ENCODE peak calls at places on chromosomes 5 and 9, in six cellular contexts. W is tibial artery, E is endodermal cell, R is psoas muscle, Q is transverse colon, K is K562. I is an unnamed sample. For H3K4me1, the result is how much of the 10 kb centered on the place peaks cover.

GRCh38 chr5:38340961-38341500 is 82.7 kb downstream of the EGFLAM start:
- DNase-seq in W (no peak), E (peak), R (no peak), Q (no peak), K (no peak), I (no peak)

GRCh38 chr5:73132759-73133158 is 12.4 kb downstream of the TMEM171 start:
- DNase-seq in W (no peak), E (no peak), R (no peak), Q (no peak), K (no peak), I (no peak)

GRCh38 chr5:56717253-56717987 is 97.9 kb upstream of the MAP3K1 start:
- DNase-seq in W (no peak), E (no peak), R (no peak), Q (no peak), K (no peak), I (no peak)

GRCh38 chr9:77731930-77732329 is 83.8 kb upstream of the GNA14 start:
- DNase-seq in W (no peak), E (no peak), R (no peak), Q (peak), K (no peak), I (no peak)

GRCh38 chr5:115977096-115977495 is 14.8 kb downstream of the LVRN start:
- DNase-seq in W (no peak), E (no peak), R (no peak), Q (no peak), K (no peak), I (no peak)

GRCh38 chr5:3031733-3032378 is 280.4 kb upstream of the IRX2 start:
- DNase-seq in W (no peak), E (no peak), R (no peak), Q (no peak), K (no peak), I (no peak)

GRCh38 chr9:121861501-121862180 is 210.2 kb downstream of the DAB2IP start:
- DNase-seq in W (no peak), E (peak), R (peak), Q (peak), K (peak), I (peak)

GRCh38 chr5:41587668-41588067 is 77.3 kb upstream of the PLCXD3 start:
- DNase-seq in W (no peak), E (no peak), R (no peak), Q (no peak), K (no peak), I (no peak)

GRCh38 chr9:93093449-93094293 is 2.3 kb upstream of the CARD19 start:
- DNase-seq in W (peak), E (peak), R (peak), Q (peak), K (peak), I (no peak)

GRCh38 chr9:127451681-127452480 is 571 bp downstream of the LRSAM1 start:
- DNase-seq in W (peak), E (peak), R (peak), Q (peak), K (peak), I (peak)

GRCh38 chr9:118595719-118596305 is 773.4 kb downstream of the BRINP1 start:
- DNase-seq in W (no peak), E (peak), R (no peak), Q (peak), K (no peak), I (peak)

GRCh38 chr5:74386571-74387334 is 253.8 kb downstream of the ENC1 start:
- DNase-seq in W (no peak), E (no peak), R (no peak), Q (no peak), K (no peak), I (no peak)

GRCh38 chr5:159207616-159208507 is 1.5 kb downstream of the RNF145 start:
- DNase-seq in W (peak), E (peak), R (peak), Q (peak), K (peak), I (peak)

GRCh38 chr5:39906146-39906545 is 481.4 kb upstream of the DAB2 start:
- DNase-seq in W (no peak), E (no peak), R (no peak), Q (no peak), K (no peak), I (no peak)

GRCh38 chr5:38011641-38012188 is 171.9 kb upstream of the GDNF start:
- DNase-seq in W (no peak), E (no peak), R (no peak), Q (no peak), K (no peak), I (no peak)

GRCh38 chr9:34170252-34170915 is 8.5 kb upstream of the UBAP1 start:
- DNase-seq in W (peak), E (no peak), R (no peak), Q (no peak), K (no peak), I (no peak)

GRCh38 chr9:97980479-97980803 is 2.7 kb upstream of the ANP32B start:
- DNase-seq in W (peak), E (no peak), R (peak), Q (peak), K (peak), I (no peak)

GRCh38 chr5:44178414-44178813 is 210.8 kb downstream of the FGF10 start:
- DNase-seq in W (no peak), E (no peak), R (no peak), Q (no peak), K (no peak), I (no peak)

GRCh38 chr9:20040991-20041606 is 252.3 kb upstream of the SLC24A2 start:
- DNase-seq in W (no peak), E (no peak), R (no peak), Q (no peak), K (no peak), I (no peak)

GRCh38 chr9:90611121-90611520 is 31.5 kb downstream of the DIRAS2 start:
- DNase-seq in W (no peak), E (no peak), R (no peak), Q (no peak), K (no peak), I (no peak)

GRCh38 chr9:106718996-106719395 is 144.0 kb upstream of the ZNF462 start:
- DNase-seq in W (no peak), E (no peak), R (no peak), Q (no peak), K (no peak), I (peak)

GRCh38 chr5:168879929-168880328 is 300.8 kb upstream of the PANK3 start:
- DNase-seq in W (no peak), E (no peak), R (no peak), Q (no peak), K (no peak), I (peak)

GRCh38 chr9:89435315-89435823 is 62.5 kb downstream of the SEMA4D start:
- DNase-seq in W (no peak), E (peak), R (peak), Q (peak), K (no peak), I (no peak)

GRCh38 chr5:40685191-40685590 is 5.5 kb downstream of the PTGER4 start:
- DNase-seq in W (no peak), E (no peak), R (no peak), Q (no peak), K (no peak), I (no peak)

GRCh38 chr9:77883846-77884771 is 147.5 kb downstream of the GNAQ start:
- DNase-seq in W (no peak), E (peak), R (no peak), Q (no peak), K (no peak), I (peak)

GRCh38 chr5:74798977-74799911 is 32.2 kb downstream of the NSA2 start:
- DNase-seq in W (no peak), E (no peak), R (no peak), Q (no peak), K (no peak), I (no peak)

GRCh38 chr9:121529237-121529987 is 29.8 kb upstream of the GGTA1 start:
- DNase-seq in W (peak), E (no peak), R (peak), Q (peak), K (no peak), I (peak)

GRCh38 chr5:53206562-53206961 is 97.0 kb upstream of the MOCS2 start:
- DNase-seq in W (no peak), E (no peak), R (no peak), Q (no peak), K (no peak), I (no peak)

GRCh38 chr9:113675475-113675941 is 200.6 kb upstream of the ZNF618 start:
- DNase-seq in W (peak), E (no peak), R (peak), Q (peak), K (peak), I (no peak)

GRCh38 chr5:114544561-114544960 is 182.7 kb downstream of the KCNN2 start:
- DNase-seq in W (no peak), E (peak), R (no peak), Q (no peak), K (no peak), I (no peak)

GRCh38 chr5:43609752-43610151 is 6.8 kb downstream of the NNT start:
- DNase-seq in W (no peak), E (no peak), R (no peak), Q (no peak), K (peak), I (no peak)

GRCh38 chr9:114289571-114290481 is 33.1 kb upstream of the ORM1 start:
- DNase-seq in W (peak), E (peak), R (no peak), Q (peak), K (no peak), I (no peak)

GRCh38 chr5:71456362-71456743 is 902 bp downstream of the BDP1 start:
- DNase-seq in W (no peak), E (no peak), R (no peak), Q (no peak), K (no peak), I (no peak)

GRCh38 chr9:112000743-112001142 is 104.1 kb downstream of the UGCG start:
- DNase-seq in W (no peak), E (peak), R (no peak), Q (no peak), K (no peak), I (no peak)
- H3K4me1 ChIP-seq in W (under half), E (under half), R (under half), Q (under half), K (under half), I (under half)

GRCh38 chr9:104856413-104856941 is 71.5 kb downstream of the ABCA1 start:
- DNase-seq in W (no peak), E (no peak), R (no peak), Q (no peak), K (no peak), I (peak)

GRCh38 chr9:104858846-104859245 is 69.1 kb downstream of the ABCA1 start:
- DNase-seq in W (no peak), E (no peak), R (no peak), Q (no peak), K (no peak), I (peak)

GRCh38 chr9:104860280-104860679 is 67.7 kb downstream of the ABCA1 start:
- DNase-seq in W (no peak), E (no peak), R (no peak), Q (no peak), K (no peak), I (no peak)

GRCh38 chr9:104855837-104856236 is 72.1 kb downstream of the ABCA1 start:
- DNase-seq in W (no peak), E (no peak), R (no peak), Q (no peak), K (no peak), I (no peak)

GRCh38 chr9:104858271-104858670 is 69.7 kb downstream of the ABCA1 start:
- DNase-seq in W (no peak), E (no peak), R (no peak), Q (no peak), K (no peak), I (peak)
- H3K4me1 ChIP-seq in W (under half), E (under half), R (under half), Q (under half), K (under half), I (under half)

GRCh38 chr9:70081120-70081495 is 37.5 kb downstream of the MAMDC2 start:
- DNase-seq in W (no peak), E (no peak), R (no peak), Q (no peak), K (no peak), I (no peak)

GRCh38 chr9:70076678-70077077 is 33.0 kb downstream of the MAMDC2 start:
- DNase-seq in W (no peak), E (no peak), R (no peak), Q (no peak), K (no peak), I (no peak)

GRCh38 chr9:70083429-70083828 is 39.8 kb downstream of the MAMDC2 start:
- DNase-seq in W (no peak), E (no peak), R (no peak), Q (no peak), K (no peak), I (no peak)

GRCh38 chr9:70080481-70081119 is 37.0 kb downstream of the MAMDC2 start:
- DNase-seq in W (peak), E (no peak), R (no peak), Q (no peak), K (no peak), I (no peak)

DNA sequence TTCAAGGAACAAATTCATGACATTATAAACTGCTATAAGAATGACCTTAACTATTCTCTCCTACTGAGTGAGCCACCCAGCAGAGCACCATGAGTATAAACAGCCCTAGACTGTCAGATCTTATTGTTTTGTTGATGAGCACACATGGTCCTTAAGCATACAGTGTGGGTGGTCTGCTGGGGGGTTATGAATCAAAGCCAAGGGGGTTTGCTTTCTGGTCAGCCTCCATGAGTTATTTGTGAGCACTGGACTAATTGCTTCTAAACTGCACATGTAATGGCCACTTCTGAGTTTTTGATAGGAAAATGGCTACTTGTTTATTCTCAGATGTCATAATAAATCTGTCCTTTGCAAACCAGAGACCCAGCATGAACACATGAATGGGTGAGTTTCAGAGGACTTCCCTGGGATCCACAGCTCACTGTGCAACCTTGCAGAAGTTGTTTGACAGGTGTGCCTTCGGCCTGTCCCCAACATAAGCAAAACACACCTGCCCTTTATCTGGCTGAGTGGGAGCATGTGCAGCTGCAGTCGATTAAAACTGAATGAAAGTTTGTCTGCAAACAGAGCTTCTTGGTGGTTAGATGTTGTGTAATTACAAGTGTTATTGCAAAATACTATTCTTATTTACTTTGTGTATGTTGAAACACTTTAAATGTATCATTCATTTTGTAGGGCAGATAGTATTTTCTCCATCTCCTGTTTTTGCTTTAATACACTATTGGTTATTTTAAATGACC is 35.9 kb downstream of the MAMDC2 start:
- DNase-seq in W (no peak), E (no peak), R (no peak), Q (no peak), K (no peak), I (no peak)
- H3K4me1 ChIP-seq in W (under half), E (under half), R (under half), Q (half or more), K (under half), I (under half)

DNA sequence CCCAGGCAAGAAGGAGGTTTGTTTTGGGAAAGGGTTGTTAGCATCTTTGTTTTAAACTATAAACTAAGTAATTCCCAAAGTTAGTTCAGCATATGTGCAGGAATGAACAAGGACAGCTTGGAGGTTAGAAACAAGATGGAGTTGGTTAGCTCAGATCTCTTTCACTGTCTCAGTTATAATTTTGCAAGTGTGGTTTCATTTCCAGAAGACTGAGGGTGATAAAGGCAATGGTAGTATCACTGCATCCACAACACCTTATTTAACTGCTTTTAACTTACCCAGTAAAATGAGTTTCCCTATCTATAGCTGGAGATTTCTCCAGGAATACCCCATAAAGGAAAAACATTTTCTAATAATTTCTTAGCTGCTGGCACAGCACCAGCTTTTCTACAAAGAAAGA is 152.7 kb downstream of the AOPEP start:
- DNase-seq in W (no peak), E (no peak), R (no peak), Q (no peak), K (no peak), I (no peak)
- H3K4me1 ChIP-seq in W (under half), E (under half), R (under half), Q (under half), K (under half), I (under half)

GRCh38 chr5:133245191-133246052 is 193.6 kb downstream of the HSPA4 start:
- DNase-seq in W (no peak), E (no peak), R (no peak), Q (no peak), K (peak), I (no peak)

GRCh38 chr5:133246053-133246370 is 194.2 kb downstream of the HSPA4 start:
- DNase-seq in W (no peak), E (no peak), R (no peak), Q (no peak), K (no peak), I (no peak)

GRCh38 chr5:133247881-133248642 is 196.2 kb downstream of the HSPA4 start:
- DNase-seq in W (no peak), E (peak), R (peak), Q (no peak), K (peak), I (peak)

GRCh38 chr5:133246376-133247144 is 194.7 kb downstream of the HSPA4 start:
- DNase-seq in W (no peak), E (no peak), R (no peak), Q (no peak), K (no peak), I (no peak)

DNA sequence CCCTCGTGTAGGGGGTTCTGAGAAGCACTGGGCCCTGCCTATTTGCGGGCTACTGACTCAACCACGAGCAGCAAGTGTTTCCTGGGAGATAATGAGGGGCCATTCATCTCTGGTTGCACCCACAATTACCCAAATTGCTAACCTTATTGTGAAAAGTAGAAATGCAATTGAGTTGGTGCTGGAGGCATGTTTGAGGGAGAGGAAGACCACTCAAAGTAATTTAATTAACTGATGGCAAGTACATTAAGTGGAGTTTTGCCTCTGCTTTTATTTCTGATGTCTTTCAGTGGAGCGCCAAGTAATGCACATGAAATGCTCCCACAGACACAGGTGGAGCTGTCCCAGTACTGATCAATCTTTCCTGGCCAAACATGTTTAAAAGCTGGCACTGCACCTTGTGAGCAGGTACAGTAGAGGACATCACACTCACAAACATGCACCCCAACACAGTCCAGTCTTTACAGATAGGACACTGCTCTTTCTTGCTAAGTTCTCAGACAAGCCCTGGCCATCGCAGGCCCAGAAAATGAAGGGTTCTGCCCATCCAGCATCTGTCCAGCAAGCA is 195.4 kb downstream of the HSPA4 start:
- DNase-seq in W (no peak), E (no peak), R (no peak), Q (no peak), K (peak), I (no peak)
- H3K4me1 ChIP-seq in W (under half), E (under half), R (under half), Q (under half), K (under half), I (under half)

GRCh38 chr9:35521708-35522107 is 31.8 kb downstream of the RUSC2 start:
- DNase-seq in W (peak), E (no peak), R (peak), Q (no peak), K (no peak), I (peak)
- H3K4me1 ChIP-seq in W (half or more), E (under half), R (half or more), Q (half or more), K (under half), I (half or more)

DNA sequence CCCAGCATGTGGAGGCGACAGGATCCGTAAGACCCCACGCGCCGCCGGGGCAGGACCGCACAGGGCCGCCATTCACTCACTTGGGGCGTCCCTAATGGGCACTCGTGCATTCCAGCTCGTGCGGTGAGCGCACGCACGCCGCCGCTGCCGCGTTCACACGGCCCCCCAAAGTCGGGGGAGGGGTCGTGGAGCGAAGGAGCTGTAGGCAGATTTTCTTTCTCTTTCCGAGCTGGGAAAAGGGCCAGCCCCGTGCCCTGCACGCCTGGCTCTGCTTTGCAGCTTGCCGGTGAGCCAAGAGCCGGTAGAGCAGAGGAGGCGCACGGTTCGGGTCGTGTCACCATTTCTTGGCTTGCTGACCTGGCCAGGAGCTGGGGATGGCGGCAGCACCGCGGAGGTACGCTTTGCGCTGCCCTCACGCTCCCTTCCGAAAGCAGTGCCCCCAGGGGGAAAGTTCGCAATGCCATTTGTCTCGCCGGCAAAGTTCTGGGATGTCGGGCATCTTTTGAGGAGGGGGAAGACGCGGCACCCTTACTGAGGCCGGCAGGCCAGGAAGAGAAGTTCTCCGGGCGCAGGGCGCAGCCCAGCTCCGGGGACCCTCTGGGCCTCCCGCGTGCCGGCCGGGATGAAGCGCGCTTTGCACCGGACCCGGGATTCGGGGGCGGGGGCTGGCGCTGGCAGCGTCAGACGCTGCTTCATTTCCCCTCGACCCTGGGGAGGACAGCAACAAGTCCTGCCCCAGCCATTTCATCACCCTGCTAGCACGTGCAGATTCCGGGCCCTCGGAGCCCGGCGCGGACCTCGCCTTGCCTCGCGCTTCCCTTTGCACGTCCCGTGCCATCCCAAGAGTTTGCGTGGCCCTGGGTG is 898 bp downstream of the STC2 start:
- DNase-seq in W (no peak), E (peak), R (no peak), Q (no peak), K (peak), I (peak)
- H3K4me1 ChIP-seq in W (under half), E (under half), R (under half), Q (half or more), K (under half), I (under half)

GRCh38 chr5:151219138-151219537 is 4.8 kb downstream of the CCDC69 start:
- DNase-seq in W (no peak), E (no peak), R (no peak), Q (no peak), K (no peak), I (no peak)
- H3K4me1 ChIP-seq in W (under half), E (under half), R (half or more), Q (half or more), K (under half), I (under half)